ENCODE peak calls at places on chromosomes 2 and 18, in six cellular contexts. O, W, T, Y, C and Q are unnamed samples.

GRCh38 chr2:98608962-98609604 is 694 bp downstream of the UNC50 start:
- DNase-seq in C (no peak), T (peak), W (peak), O (peak), Y (no peak), Q (peak)

GRCh38 chr2:169259402-169259801 is 102.9 kb downstream of the LRP2 start:
- DNase-seq in T (no peak), W (no peak), O (no peak), Y (no peak), C (no peak), Q (no peak)

GRCh38 chr2:43846140-43846793 is 7.5 kb downstream of the ABCG8 start:
- DNase-seq in O (no peak), Y (no peak), C (no peak), T (no peak), W (peak), Q (no peak)

GRCh38 chr2:39530423-39530866 is 93.4 kb upstream of the MAP4K3 start:
- DNase-seq in O (no peak), C (no peak), W (no peak), Y (no peak), T (peak), Q (peak)

GRCh38 chr18:7681261-7681660 is 114.1 kb downstream of the PTPRM start:
- DNase-seq in Y (no peak), T (no peak), O (no peak), C (no peak), W (no peak), Q (no peak)

GRCh38 chr2:96203130-96204028 is 5.2 kb downstream of the STARD7 start:
- DNase-seq in T (peak), C (no peak), O (no peak), Y (no peak), W (no peak), Q (no peak)

GRCh38 chr2:56749152-56749752 is 565.5 kb downstream of the CCDC85A start:
- DNase-seq in O (peak), Y (no peak), W (no peak), C (peak), T (peak), Q (peak)

GRCh38 chr18:78582898-78583738 is 396.5 kb upstream of the SALL3 start:
- DNase-seq in W (no peak), O (no peak), Y (no peak), C (no peak), T (no peak), Q (no peak)

GRCh38 chr2:121804340-121804739 is 48.9 kb downstream of the TSN start:
- DNase-seq in O (no peak), T (peak), W (peak), C (no peak), Y (peak), Q (peak)

GRCh38 chr2:239394978-239395377 is 5.8 kb downstream of the HDAC4 start:
- DNase-seq in C (no peak), Y (no peak), O (no peak), W (no peak), T (no peak), Q (no peak)

GRCh38 chr2:165898381-165898780 is 55.2 kb downstream of the TTC21B start:
- DNase-seq in O (no peak), T (no peak), W (no peak), Y (no peak), C (no peak), Q (peak)

GRCh38 chr18:47035156-47035671 is at the start of gene ELOA2:
- DNase-seq in O (no peak), W (no peak), Y (no peak), T (no peak), C (no peak), Q (no peak)

GRCh38 chr18:77143196-77143595 is 10.6 kb upstream of the MBP start:
- DNase-seq in Y (no peak), T (no peak), C (no peak), O (no peak), W (no peak), Q (no peak)

GRCh38 chr18:34544930-34545329 is 165.2 kb upstream of the DTNA start:
- DNase-seq in T (no peak), W (no peak), C (no peak), O (no peak), Y (no peak), Q (no peak)

GRCh38 chr2:218323526-218324472 is 31.5 kb upstream of the TMBIM1 start:
- DNase-seq in Y (no peak), O (peak), T (peak), W (no peak), C (peak), Q (peak)

GRCh38 chr2:156907806-156908205 is 349.7 kb upstream of the GALNT5 start:
- DNase-seq in C (no peak), O (no peak), Y (no peak), W (no peak), T (peak), Q (no peak)

GRCh38 chr2:120605231-120605935 is 130.3 kb upstream of the GLI2 start:
- DNase-seq in W (no peak), Y (no peak), T (no peak), C (no peak), O (no peak), Q (peak)

GRCh38 chr18:62531078-62531477 is 8.3 kb downstream of the ZCCHC2 start:
- DNase-seq in Y (no peak), T (peak), W (no peak), O (no peak), C (no peak), Q (no peak)

GRCh38 chr2:12205086-12205485 is 458.7 kb downstream of the LPIN1 start:
- DNase-seq in T (no peak), W (no peak), C (no peak), Y (no peak), O (no peak), Q (peak)

GRCh38 chr2:8209494-8209893 is 472.4 kb upstream of the ID2 start:
- DNase-seq in W (no peak), O (no peak), Y (no peak), C (no peak), T (no peak), Q (no peak)

GRCh38 chr18:58135170-58135569 is 91.1 kb downstream of the NEDD4L start:
- DNase-seq in W (no peak), O (no peak), C (peak), T (no peak), Y (peak), Q (no peak)

GRCh38 chr2:85746313-85747004 is 7.3 kb upstream of the ATOH8 start:
- DNase-seq in T (no peak), Y (no peak), W (no peak), O (no peak), C (no peak), Q (no peak)

GRCh38 chr2:37543967-37544366 is 127.5 kb downstream of the CDC42EP3 start:
- DNase-seq in Y (no peak), C (no peak), W (no peak), O (no peak), T (no peak), Q (no peak)

GRCh38 chr18:69158949-69159348 is 241.7 kb upstream of the DOK6 start:
- DNase-seq in O (no peak), W (no peak), C (no peak), T (no peak), Y (no peak), Q (no peak)

GRCh38 chr2:75822336-75822735 is 111.6 kb upstream of the GCFC2 start:
- DNase-seq in Y (no peak), W (no peak), T (no peak), C (no peak), O (no peak), Q (no peak)

GRCh38 chr2:86417961-86418360 is 23.2 kb upstream of the KDM3A start:
- DNase-seq in C (no peak), Y (no peak), O (no peak), T (no peak), W (no peak), Q (no peak)

GRCh38 chr2:172877826-172878225 is 142.2 kb downstream of the RAPGEF4 start:
- DNase-seq in O (no peak), T (no peak), W (no peak), C (no peak), Y (no peak), Q (no peak)

DNA sequence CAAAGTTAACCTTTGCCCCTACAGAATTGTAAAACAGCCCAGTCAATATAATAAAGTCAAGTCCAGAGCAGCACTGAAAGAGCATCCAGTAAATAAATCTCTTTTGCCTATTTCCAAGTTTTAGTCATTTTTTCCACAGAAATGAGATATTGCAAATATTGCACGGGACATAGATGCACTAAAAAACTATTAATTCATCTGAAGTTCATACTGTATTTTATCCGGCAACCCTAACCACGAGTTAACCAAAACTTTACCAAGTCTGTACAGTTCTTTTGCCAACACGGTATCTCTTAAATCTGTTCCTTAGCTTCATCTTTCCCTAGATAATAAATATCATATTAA is 484 bp upstream of the ASNSD1 start:
- DNase-seq in T (no peak), C (no peak), Y (no peak), W (no peak), O (no peak), Q (no peak)
- H3K4me3 ChIP-seq in T (no peak), C (no peak), Y (no peak), W (no peak), O (no peak), Q (peak)

GRCh38 chr18:3985664-3986063 is 469.4 kb downstream of the DLGAP1 start:
- DNase-seq in O (peak), C (no peak), T (no peak), W (no peak), Y (no peak), Q (no peak)
- TF ChIP-seq MYC in O (no peak), C (no peak), T (no peak), W (no peak), Y (no peak), Q (no peak)

GRCh38 chr2:2491964-2492363 is 160.9 kb upstream of the MYT1L start:
- DNase-seq in C (no peak), Y (no peak), O (no peak), T (no peak), W (no peak), Q (no peak)

GRCh38 chr2:2492800-2493199 is 161.7 kb upstream of the MYT1L start:
- DNase-seq in C (no peak), W (no peak), O (no peak), Y (no peak), T (no peak), Q (no peak)
- H3K4me3 ChIP-seq in C (no peak), W (no peak), O (no peak), Y (no peak), T (no peak), Q (no peak)

DNA sequence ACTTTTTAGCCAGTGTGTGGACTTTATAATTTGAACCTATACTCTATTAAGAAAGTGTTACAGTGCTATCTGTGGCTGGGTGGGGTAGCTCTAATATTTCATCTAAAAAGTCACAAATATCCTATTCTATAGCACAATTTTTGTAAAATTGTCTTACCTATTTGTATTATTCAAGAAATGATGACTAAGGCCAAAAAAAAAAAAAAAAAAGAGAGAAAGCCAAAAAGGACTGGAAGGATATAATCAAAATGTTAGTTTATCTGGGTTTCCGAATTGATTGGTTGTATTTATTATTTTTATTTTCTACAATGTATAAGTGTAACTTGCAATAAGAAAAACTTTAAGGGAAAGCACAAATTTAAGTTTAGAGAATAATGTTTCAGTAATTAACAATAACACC is 5.5 kb downstream of the ARL6IP6 start:
- DNase-seq in O (no peak), Y (no peak), T (no peak), W (no peak), C (no peak), Q (no peak)
- TF ChIP-seq MYC in O (no peak), Y (no peak), T (no peak), W (no peak), C (no peak), Q (no peak)

GRCh38 chr18:21597616-21598015 is 2.9 kb downstream of the ESCO1 start:
- DNase-seq in O (no peak), T (no peak), Y (no peak), W (no peak), C (no peak), Q (no peak)
- H3K4me3 ChIP-seq in O (no peak), T (no peak), Y (no peak), W (peak), C (no peak), Q (peak)

GRCh38 chr2:128360711-128361110 is 42.0 kb upstream of the HS6ST1 start:
- DNase-seq in O (no peak), C (no peak), T (no peak), Y (no peak), W (no peak), Q (no peak)
- TF ChIP-seq MYC in O (no peak), C (no peak), T (no peak), Y (no peak), W (no peak), Q (no peak)

GRCh38 chr2:128389521-128389920 is 70.9 kb upstream of the HS6ST1 start:
- DNase-seq in C (no peak), T (no peak), O (no peak), W (no peak), Y (no peak), Q (no peak)

GRCh38 chr2:128390256-128390990 is 71.8 kb upstream of the HS6ST1 start:
- DNase-seq in Y (no peak), C (no peak), O (no peak), W (no peak), T (no peak), Q (no peak)

GRCh38 chr2:128391679-128392078 is 73.0 kb upstream of the HS6ST1 start:
- DNase-seq in T (no peak), C (no peak), W (no peak), O (no peak), Y (no peak), Q (no peak)

GRCh38 chr2:128392207-128392606 is 73.5 kb upstream of the HS6ST1 start:
- DNase-seq in T (no peak), C (no peak), O (no peak), Y (no peak), W (no peak), Q (no peak)

DNA sequence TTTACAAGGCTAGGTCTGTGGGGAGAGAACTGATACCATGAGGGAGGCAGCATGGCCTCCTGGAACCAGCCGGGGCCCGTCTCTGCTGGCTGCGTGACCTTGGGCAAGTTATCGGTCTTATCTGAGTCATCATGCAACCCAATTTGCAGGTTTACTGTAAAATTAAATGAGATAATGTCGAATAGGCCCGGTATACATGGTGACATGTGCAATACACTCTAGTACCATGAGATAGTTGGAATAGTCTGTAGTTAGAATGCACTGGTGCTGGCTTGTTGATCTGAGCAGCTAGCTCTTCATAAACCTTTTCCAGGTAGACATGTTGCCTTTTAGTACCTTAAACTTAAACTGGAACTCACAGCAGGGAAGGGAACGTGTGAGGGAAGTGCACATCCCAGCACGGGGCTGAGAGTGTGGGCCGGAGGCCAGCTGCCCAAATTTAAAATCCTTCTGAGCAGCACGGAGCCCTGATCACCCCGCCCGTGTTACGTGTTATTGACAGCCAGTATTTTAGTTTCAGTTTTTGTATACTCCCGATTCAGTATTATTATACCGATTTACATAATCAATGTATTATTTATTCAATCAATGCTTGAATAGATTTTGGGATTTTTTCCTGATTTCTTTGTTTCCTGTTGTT is 72.4 kb upstream of the HS6ST1 start:
- DNase-seq in C (no peak), T (no peak), Y (no peak), W (no peak), O (no peak), Q (no peak)
- H3K4me3 ChIP-seq in C (no peak), T (no peak), Y (no peak), W (no peak), O (no peak), Q (no peak)

DNA sequence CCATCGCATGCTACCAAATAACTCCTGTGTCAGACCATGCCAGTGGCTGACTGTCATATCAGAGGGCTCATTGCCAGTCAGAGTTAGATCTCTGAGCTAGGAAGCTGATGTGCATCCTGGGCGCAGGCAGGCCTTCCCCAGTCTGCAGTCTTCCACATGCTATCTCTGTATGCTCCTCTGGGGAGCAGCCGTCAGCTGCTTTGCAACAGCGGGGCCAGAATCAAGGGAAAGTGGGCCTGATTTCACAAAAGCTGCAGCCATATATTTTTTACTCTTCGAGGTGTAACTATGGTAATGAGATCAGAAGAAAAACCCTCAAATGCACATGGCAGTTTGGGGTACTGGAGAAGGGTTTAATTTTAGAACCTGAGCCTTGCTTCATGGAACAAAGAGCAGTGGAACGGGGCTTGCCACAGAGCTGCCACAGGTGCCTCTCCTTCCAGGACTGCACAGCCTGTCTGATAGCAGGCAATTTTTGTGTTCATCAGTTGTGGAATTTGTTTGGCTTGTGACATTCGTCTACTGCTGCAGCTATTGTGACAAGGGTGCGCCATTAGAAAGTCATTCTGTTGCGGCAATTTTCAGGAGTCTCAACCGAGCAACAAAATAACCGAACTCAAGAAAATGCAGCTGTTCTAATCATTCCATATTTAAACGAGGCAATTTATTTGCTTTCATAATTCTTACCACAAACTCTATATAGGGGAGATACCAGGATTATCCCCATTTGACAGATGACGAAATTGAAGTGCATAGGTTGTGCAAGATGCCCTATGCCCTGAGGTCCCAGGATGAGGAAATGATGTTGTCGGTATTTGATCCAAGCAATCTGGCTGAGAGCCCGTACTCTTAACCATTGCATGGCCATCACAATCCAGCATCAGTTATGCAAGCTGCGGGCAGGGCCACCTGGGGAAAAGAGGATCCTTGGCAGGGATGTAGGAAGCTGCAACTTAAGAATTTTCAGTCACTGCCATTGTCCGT is 109.6 kb upstream of the CYRIA start:
- DNase-seq in W (peak), Y (no peak), C (peak), T (no peak), O (peak), Q (peak)
- TF ChIP-seq MYC in W (no peak), Y (no peak), C (no peak), T (no peak), O (no peak), Q (no peak)

GRCh38 chr18:28065031-28065792 is 111.7 kb downstream of the CDH2 start:
- DNase-seq in T (peak), Y (no peak), C (peak), W (no peak), O (peak), Q (no peak)

GRCh38 chr18:28062446-28062845 is 114.5 kb downstream of the CDH2 start:
- DNase-seq in W (no peak), Y (no peak), O (no peak), T (no peak), C (no peak), Q (no peak)

GRCh38 chr18:28059861-28060260 is 117.1 kb downstream of the CDH2 start:
- DNase-seq in C (no peak), O (no peak), W (no peak), Y (no peak), T (no peak), Q (no peak)

GRCh38 chr18:28065793-28066186 is 111.1 kb downstream of the CDH2 start:
- DNase-seq in T (no peak), W (no peak), C (no peak), O (no peak), Y (no peak), Q (no peak)

DNA sequence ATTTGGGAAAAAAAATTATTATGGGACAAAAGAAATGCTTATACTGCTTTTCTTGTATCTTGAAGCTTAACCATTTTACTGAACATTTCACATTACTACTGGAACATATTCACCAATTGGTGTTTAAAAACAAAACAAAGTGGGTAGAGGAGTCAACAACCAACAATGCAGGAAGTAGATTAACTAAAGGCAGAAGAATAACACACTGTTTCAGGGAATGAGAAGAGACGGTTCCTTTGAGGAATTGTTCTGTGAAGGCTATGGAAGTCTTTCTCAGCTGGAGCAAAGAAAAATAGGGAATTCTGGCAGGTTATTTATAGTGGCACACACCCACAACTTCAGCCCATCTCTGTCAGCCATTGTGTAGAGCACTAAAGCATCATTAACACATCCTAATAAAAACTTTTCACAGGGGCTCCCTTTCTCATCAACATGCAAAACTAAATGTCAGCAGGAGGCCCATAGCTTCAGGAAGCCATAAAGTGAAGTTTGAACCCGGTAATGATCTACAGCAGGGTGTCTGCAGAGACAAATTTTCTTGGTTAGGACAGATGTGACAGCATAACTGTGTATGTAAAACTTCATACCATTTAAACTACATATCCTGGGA is 113.6 kb downstream of the CDH2 start:
- DNase-seq in W (no peak), C (no peak), Y (no peak), O (no peak), T (peak), Q (no peak)
- H3K4me3 ChIP-seq in W (no peak), C (no peak), Y (no peak), O (no peak), T (no peak), Q (no peak)